ENCODE peak calls at places on chromosomes 1 and 21, in six cellular contexts. H, U, Q, M, E and N are unnamed samples.

GRCh38 chr1:208565761-208566440 is 321.7 kb upstream of the PLXNA2 start:
- DNase-seq in H (no peak), U (no peak), Q (no peak), M (no peak), E (no peak), N (no peak)

GRCh38 chr1:94926915-94927404 is at the start of gene CNN3:
- DNase-seq in H (peak), U (peak), Q (peak), M (peak), E (peak), N (peak)

GRCh38 chr1:32907435-32907834 is 6.2 kb upstream of the TMEM54 start:
- DNase-seq in H (peak), U (no peak), Q (no peak), M (peak), E (no peak), N (no peak)

GRCh38 chr1:10497109-10497508 is 22.4 kb downstream of the PEX14 start:
- DNase-seq in H (no peak), U (no peak), Q (no peak), M (no peak), E (no peak), N (no peak)

GRCh38 chr1:167909691-167910180 is 4.2 kb downstream of the ADCY10 start:
- DNase-seq in H (no peak), U (no peak), Q (no peak), M (no peak), E (no peak), N (no peak)

GRCh38 chr1:235648954-235649721 is 446 bp downstream of the GNG4 start:
- DNase-seq in H (peak), U (peak), Q (peak), M (peak), E (peak), N (no peak)

GRCh38 chr1:206800411-206800810 is 28.1 kb upstream of the IL10 start:
- DNase-seq in H (no peak), U (no peak), Q (no peak), M (no peak), E (no peak), N (no peak)

GRCh38 chr1:19689131-19689757 is 24.6 kb downstream of the HTR6 start:
- DNase-seq in H (no peak), U (no peak), Q (no peak), M (no peak), E (no peak), N (no peak)

GRCh38 chr1:87292684-87293493 is 35.8 kb upstream of the LMO4 start:
- DNase-seq in H (peak), U (no peak), Q (peak), M (peak), E (no peak), N (no peak)

GRCh38 chr1:10795305-10796021 is 983 bp downstream of the CASZ1 start:
- DNase-seq in H (no peak), U (no peak), Q (peak), M (no peak), E (no peak), N (no peak)

GRCh38 chr1:224757508-224757907 is 141.4 kb downstream of the CNIH3 start:
- DNase-seq in H (no peak), U (no peak), Q (no peak), M (no peak), E (no peak), N (no peak)

GRCh38 chr1:207404849-207405525 is 49.1 kb upstream of the CR2 start:
- DNase-seq in H (peak), U (no peak), Q (no peak), M (peak), E (no peak), N (no peak)

GRCh38 chr21:44583800-44584147 is 3.4 kb upstream of the KRTAP10-5 start:
- DNase-seq in H (no peak), U (no peak), Q (peak), M (no peak), E (no peak), N (no peak)

GRCh38 chr1:212664409-212665199 is 35.0 kb downstream of the BATF3 start:
- DNase-seq in H (no peak), U (no peak), Q (no peak), M (no peak), E (no peak), N (no peak)

GRCh38 chr1:200191993-200192392 is 164.5 kb downstream of the NR5A2 start:
- DNase-seq in H (no peak), U (no peak), Q (no peak), M (no peak), E (no peak), N (no peak)

GRCh38 chr21:42547906-42548365 is 34.3 kb downstream of the SLC37A1 start:
- DNase-seq in H (no peak), U (no peak), Q (no peak), M (no peak), E (no peak), N (no peak)

GRCh38 chr1:224069138-224069537 is 44.8 kb upstream of the FBXO28 start:
- DNase-seq in H (no peak), U (no peak), Q (no peak), M (no peak), E (no peak), N (no peak)

GRCh38 chr1:214702561-214702960 is 99.6 kb downstream of the CENPF start:
- DNase-seq in H (no peak), U (no peak), Q (no peak), M (no peak), E (no peak), N (no peak)

GRCh38 chr1:29698033-29698432 is 461.7 kb downstream of the PTPRU start:
- DNase-seq in H (peak), U (no peak), Q (no peak), M (peak), E (no peak), N (no peak)

GRCh38 chr1:223776826-223777454 is 64.6 kb downstream of the CAPN2 start:
- DNase-seq in H (no peak), U (no peak), Q (no peak), M (peak), E (no peak), N (no peak)

GRCh38 chr1:26184086-26184485 is 6.3 kb upstream of the CATSPER4 start:
- DNase-seq in H (no peak), U (no peak), Q (no peak), M (no peak), E (no peak), N (no peak)

GRCh38 chr21:38806153-38806941 is 618 bp downstream of the ETS2 start:
- DNase-seq in H (no peak), U (no peak), Q (peak), M (no peak), E (no peak), N (no peak)

GRCh38 chr1:41758904-41759548 is 159.7 kb downstream of the HIVEP3 start:
- DNase-seq in H (peak), U (no peak), Q (no peak), M (peak), E (no peak), N (no peak)